ENCODE peak calls at places on chromosomes 5 and 9, in four cellular contexts. S is A549, M is K562, R is H1. T is an unnamed sample.

GRCh38 chr5:147887026-147887627 is 8.6 kb downstream of the SCGB3A2 start:
- DNase-seq in S (peak; percentile 32), M (no peak), R (no peak), T (peak; percentile 3)

GRCh38 chr5:132496631-132497487 is 6.3 kb upstream of the IRF1 start:
- DNase-seq in S (peak; percentile 87), M (peak; percentile 90), R (no peak), T (peak; percentile 64)

GRCh38 chr9:115636596-115636995 is 517.0 kb upstream of the PAPPA start:
- DNase-seq in S (no peak), M (no peak), R (no peak), T (no peak)

GRCh38 chr9:5500441-5501235 is 9.7 kb upstream of the PDCD1LG2 start:
- DNase-seq in S (no peak), M (peak; percentile 15), R (no peak), T (no peak)

GRCh38 chr9:117405950-117406705 is 8.7 kb downstream of the ASTN2 start:
- DNase-seq in S (no peak), M (no peak), R (no peak), T (no peak)

GRCh38 chr9:81183763-81184162 is 505.6 kb downstream of the TLE1 start:
- DNase-seq in S (no peak), M (no peak), R (no peak), T (no peak)

GRCh38 chr5:9430306-9430705 is 115.6 kb downstream of the SEMA5A start:
- DNase-seq in S (no peak), M (no peak), R (no peak), T (no peak)

GRCh38 chr5:54455413-54456157 is at the start of gene HSPB3:
- DNase-seq in S (no peak), M (no peak), R (no peak), T (no peak)

GRCh38 chr9:33143241-33143642 is 23.9 kb downstream of the B4GALT1 start:
- DNase-seq in S (peak; percentile 29), M (no peak), R (no peak), T (peak; percentile 50)

GRCh38 chr5:135215617-135215995 is 181.6 kb upstream of the PITX1 start:
- DNase-seq in S (no peak), M (no peak), R (no peak), T (no peak)

GRCh38 chr9:35669331-35670145 is 4.2 kb upstream of the CA9 start:
- DNase-seq in S (peak; percentile 85), M (no peak), R (no peak), T (peak; percentile 98)

GRCh38 chr5:165616550-165617430 is 2111.4 kb downstream of the MAT2B start:
- DNase-seq in S (no peak), M (no peak), R (no peak), T (no peak)

GRCh38 chr9:10704720-10705119 is 91.9 kb upstream of the PTPRD start:
- DNase-seq in S (no peak), M (no peak), R (peak; percentile 7), T (no peak)

GRCh38 chr9:122382901-122383850 is 12.4 kb downstream of the PTGS1 start:
- DNase-seq in S (no peak), M (no peak), R (no peak), T (no peak)

GRCh38 chr5:52449506-52449905 is 338.2 kb upstream of the ITGA1 start:
- DNase-seq in S (no peak), M (no peak), R (no peak), T (no peak)

GRCh38 chr9:99083051-99083450 is 21.9 kb upstream of the TGFBR1 start:
- DNase-seq in S (no peak), M (no peak), R (no peak), T (no peak)

GRCh38 chr5:39794511-39794910 is 369.7 kb upstream of the DAB2 start:
- DNase-seq in S (peak; percentile 6), M (no peak), R (no peak), T (no peak)
- TF ChIP-seq HDAC2 in S (no peak), M (no peak), R (no peak), T (no peak)

DNA sequence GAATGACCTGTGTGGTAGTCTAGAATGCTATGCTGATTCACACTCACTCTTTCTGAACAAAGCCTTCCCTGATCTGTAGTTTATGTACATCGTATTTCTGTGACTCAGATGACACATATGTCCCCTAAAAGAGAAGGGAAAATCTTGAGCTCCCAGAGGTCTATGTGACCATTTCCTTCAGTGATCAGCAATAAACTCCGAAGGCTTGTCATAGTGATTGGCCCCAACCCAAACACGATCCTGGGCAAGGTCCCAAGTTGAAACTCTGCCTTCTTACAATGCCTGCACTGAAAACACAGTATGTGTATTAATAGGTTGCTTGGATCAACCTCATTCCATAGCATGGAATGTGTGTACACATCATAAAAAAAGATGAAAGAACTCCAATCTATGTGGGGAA is 685.8 kb downstream of the MAT2B start:
- DNase-seq in S (no peak), M (no peak), R (no peak), T (peak; percentile 14)
- TF ChIP-seq MAFK in S (no peak), M (no peak), R (no peak), T (no peak)

GRCh38 chr5:112097768-112098167 is 321.3 kb downstream of the EPB41L4A start:
- DNase-seq in S (no peak), M (no peak), R (no peak), T (no peak)
- TF ChIP-seq HDAC2 in S (no peak), M (no peak), R (no peak), T (no peak)

DNA sequence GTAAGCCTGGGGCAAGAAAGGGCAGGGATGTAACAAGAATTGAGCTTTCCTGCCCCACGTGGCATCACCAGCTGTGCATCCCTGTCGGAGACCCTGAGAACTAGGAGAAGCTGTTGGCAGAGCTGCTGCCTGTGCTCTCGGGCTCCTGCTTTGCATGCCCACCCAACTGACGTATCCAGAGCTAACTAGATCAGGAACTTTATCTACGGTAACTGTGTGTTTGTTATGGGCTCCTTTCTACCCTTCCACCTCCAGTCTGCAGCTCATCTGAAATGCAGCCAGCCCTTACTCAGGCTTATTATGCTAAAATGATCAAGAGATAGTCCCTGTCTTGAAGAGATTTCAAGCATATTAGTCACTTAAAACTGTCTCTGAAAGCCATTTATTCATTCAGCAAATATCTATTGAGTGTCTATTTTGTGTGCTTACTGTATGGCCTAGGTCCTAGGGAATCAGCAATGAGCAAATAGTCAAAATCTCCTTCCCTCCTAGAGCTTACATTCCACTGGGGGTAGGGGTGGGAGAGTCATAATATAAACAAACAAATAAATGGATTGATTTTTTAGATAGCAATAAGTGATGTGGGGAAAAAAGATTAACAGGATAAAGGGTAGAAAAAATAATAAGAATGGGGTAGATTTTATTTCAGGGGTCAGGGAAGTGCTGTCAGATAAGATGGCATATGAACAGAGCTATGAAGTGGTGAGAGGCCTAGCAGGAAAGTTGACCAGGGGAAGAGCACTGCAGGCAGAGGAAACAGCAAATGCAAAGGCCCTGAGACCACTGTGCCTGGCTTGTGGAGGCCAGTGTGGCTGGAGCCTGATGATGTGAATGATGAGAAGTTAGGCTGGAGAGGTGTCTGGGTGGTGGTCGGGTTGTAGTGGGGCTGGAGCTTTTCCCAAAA is 118.2 kb downstream of the GALNT10 start:
- DNase-seq in S (peak; percentile 79), M (no peak), R (no peak), T (no peak)
- TF ChIP-seq MAFK in S (peak; percentile 40), M (no peak), R (no peak), T (no peak)

T was measured in HepG2.